ENCODE peak calls at places on chromosomes 13 and 19, in four cellular contexts. One of them, this sample, is unnamed.

GRCh38 chr19:16330368-16330801 is 5.8 kb downstream of the KLF2 start:
- DNase-seq in IMR-90: peak
- DNase-seq in H1: no peak
- DNase-seq in mesendoderm: peak
- DNase-seq in this sample: no peak

GRCh38 chr13:44865722-44866484 is 123.4 kb downstream of the NUFIP1 start:
- DNase-seq in H1: no peak
- DNase-seq in IMR-90: no peak
- DNase-seq in mesendoderm: no peak
- DNase-seq in this sample: no peak

GRCh38 chr13:46179576-46180368 is 2.2 kb downstream of the LCP1 start:
- DNase-seq in mesendoderm: no peak
- DNase-seq in H1: no peak
- DNase-seq in IMR-90: no peak
- DNase-seq in this sample: no peak

GRCh38 chr13:29154390-29154789 is 334.3 kb downstream of the MTUS2 start:
- DNase-seq in H1: no peak
- DNase-seq in mesendoderm: no peak
- DNase-seq in IMR-90: no peak
- DNase-seq in this sample: no peak

GRCh38 chr13:97122381-97122996 is 99.6 kb upstream of the MBNL2 start:
- DNase-seq in IMR-90: peak
- DNase-seq in mesendoderm: no peak
- DNase-seq in H1: no peak
- DNase-seq in this sample: no peak

GRCh38 chr13:42574435-42575311 is 721 bp downstream of the TNFSF11 start:
- DNase-seq in IMR-90: no peak
- DNase-seq in H1: no peak
- DNase-seq in mesendoderm: peak
- DNase-seq in this sample: peak

GRCh38 chr13:39268398-39268797 is 230.1 kb downstream of the NHLRC3 start:
- DNase-seq in IMR-90: no peak
- DNase-seq in H1: no peak
- DNase-seq in mesendoderm: no peak
- DNase-seq in this sample: no peak

GRCh38 chr19:10006335-10006708 is 4.0 kb downstream of the COL5A3 start:
- DNase-seq in mesendoderm: no peak
- DNase-seq in IMR-90: peak
- DNase-seq in H1: no peak
- DNase-seq in this sample: no peak

GRCh38 chr13:93480553-93481106 is 254.0 kb downstream of the GPC6 start:
- DNase-seq in IMR-90: no peak
- DNase-seq in mesendoderm: no peak
- DNase-seq in H1: no peak
- DNase-seq in this sample: no peak

GRCh38 chr13:58953638-58954037 is 1210.1 kb downstream of the DIAPH3 start:
- DNase-seq in mesendoderm: no peak
- DNase-seq in IMR-90: no peak
- DNase-seq in H1: no peak
- DNase-seq in this sample: no peak

GRCh38 chr19:33193269-33193863 is 764 bp upstream of the LRP3 start:
- DNase-seq in IMR-90: no peak
- DNase-seq in mesendoderm: no peak
- DNase-seq in H1: no peak
- DNase-seq in this sample: no peak

GRCh38 chr13:76570485-76570884 is 315.7 kb downstream of the KCTD12 start:
- DNase-seq in IMR-90: no peak
- DNase-seq in mesendoderm: peak
- DNase-seq in H1: no peak
- DNase-seq in this sample: no peak

GRCh38 chr19:51002542-51003311 is 1.3 kb upstream of the KLK8 start:
- DNase-seq in H1: peak
- DNase-seq in mesendoderm: peak
- DNase-seq in IMR-90: no peak
- DNase-seq in this sample: peak

GRCh38 chr19:54136086-54136863 is 1.3 kb upstream of the CNOT3 start:
- DNase-seq in IMR-90: peak
- DNase-seq in mesendoderm: peak
- DNase-seq in H1: no peak
- DNase-seq in this sample: no peak

GRCh38 chr19:54136864-54137113 is 773 bp upstream of the CNOT3 start:
- DNase-seq in H1: no peak
- DNase-seq in IMR-90: no peak
- DNase-seq in mesendoderm: no peak
- DNase-seq in this sample: no peak

GRCh38 chr19:54133957-54134590 is 3.5 kb upstream of the CNOT3 start:
- DNase-seq in mesendoderm: peak
- DNase-seq in H1: peak
- DNase-seq in IMR-90: no peak
- DNase-seq in this sample: no peak

GRCh38 chr19:54129617-54129996 is 8.0 kb upstream of the CNOT3 start:
- DNase-seq in mesendoderm: no peak
- DNase-seq in H1: no peak
- DNase-seq in IMR-90: no peak
- DNase-seq in this sample: no peak

GRCh38 chr19:54133312-54133956 is 4.1 kb upstream of the CNOT3 start:
- DNase-seq in H1: peak
- DNase-seq in IMR-90: no peak
- DNase-seq in mesendoderm: peak
- DNase-seq in this sample: peak
- H4K8ac ChIP-seq in H1: no peak
- H4K8ac ChIP-seq in IMR-90: no peak
- H4K8ac ChIP-seq in mesendoderm: no peak
- H4K8ac ChIP-seq in this sample: peak

GRCh38 chr19:45641274-45642105 is 2.3 kb upstream of the EML2 start:
- DNase-seq in H1: peak
- DNase-seq in IMR-90: peak
- DNase-seq in mesendoderm: peak
- DNase-seq in this sample: peak
- H3K56ac ChIP-seq in H1: peak
- H3K56ac ChIP-seq in IMR-90: no peak
- H3K56ac ChIP-seq in mesendoderm: peak
- H3K56ac ChIP-seq in this sample: no peak

DNA sequence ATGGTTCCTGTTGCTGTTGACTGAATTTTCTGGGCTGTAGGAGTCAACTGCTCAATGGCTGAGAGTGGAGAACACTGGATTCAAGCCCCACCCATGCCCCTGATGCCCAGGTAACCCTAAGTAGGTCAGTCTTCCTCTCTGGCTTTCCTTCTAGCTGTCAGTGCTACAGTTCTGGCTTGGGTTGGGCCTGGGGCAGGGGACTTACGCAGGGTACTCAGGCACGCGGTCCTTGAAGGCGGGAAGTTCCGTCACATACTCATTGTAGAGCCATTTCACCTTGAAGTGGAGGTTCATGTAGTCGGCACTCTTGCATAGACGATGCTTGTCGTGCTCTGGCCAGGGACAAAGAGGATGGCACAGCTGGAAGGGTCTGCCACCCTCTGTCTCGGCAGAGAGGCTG is 55.6 kb downstream of the UNC13A start:
- DNase-seq in IMR-90: no peak
- DNase-seq in H1: no peak
- DNase-seq in mesendoderm: no peak
- DNase-seq in this sample: no peak
- H4K8ac ChIP-seq in IMR-90: no peak
- H4K8ac ChIP-seq in H1: no peak
- H4K8ac ChIP-seq in mesendoderm: no peak
- H4K8ac ChIP-seq in this sample: no peak

GRCh38 chr13:99797716-99798115 is 173.9 kb downstream of the ZIC5 start:
- DNase-seq in mesendoderm: no peak
- DNase-seq in IMR-90: no peak
- DNase-seq in H1: no peak
- DNase-seq in this sample: no peak

GRCh38 chr13:99800951-99801350 is 170.6 kb downstream of the ZIC5 start:
- DNase-seq in IMR-90: no peak
- DNase-seq in H1: no peak
- DNase-seq in mesendoderm: no peak
- DNase-seq in this sample: peak

GRCh38 chr13:99796175-99796819 is 175.3 kb downstream of the ZIC5 start:
- DNase-seq in IMR-90: peak
- DNase-seq in mesendoderm: peak
- DNase-seq in H1: peak
- DNase-seq in this sample: peak

GRCh38 chr13:99800004-99800403 is 171.6 kb downstream of the ZIC5 start:
- DNase-seq in mesendoderm: peak
- DNase-seq in IMR-90: no peak
- DNase-seq in H1: no peak
- DNase-seq in this sample: peak

DNA sequence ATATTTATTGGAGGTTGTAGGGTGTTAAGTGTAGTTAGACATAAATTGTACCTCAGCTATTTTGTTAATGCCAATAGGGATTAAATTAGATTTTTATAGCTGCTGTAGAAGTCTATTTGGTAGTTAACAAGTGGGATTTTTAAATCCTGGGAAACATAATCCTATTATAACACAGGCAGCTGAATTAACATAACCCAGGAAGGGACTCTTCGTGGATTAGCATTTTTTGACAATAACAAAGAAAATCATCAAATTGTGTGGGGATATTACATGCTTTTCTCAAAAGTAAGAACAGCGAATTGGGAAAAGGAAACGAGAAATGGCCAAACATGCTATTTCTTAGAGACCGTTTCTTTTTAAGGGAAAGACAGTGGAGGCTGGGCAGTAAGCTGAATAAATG is 172.8 kb downstream of the ZIC5 start:
- DNase-seq in mesendoderm: no peak
- DNase-seq in H1: no peak
- DNase-seq in IMR-90: no peak
- DNase-seq in this sample: no peak
- H3K56ac ChIP-seq in mesendoderm: no peak
- H3K56ac ChIP-seq in H1: no peak
- H3K56ac ChIP-seq in IMR-90: no peak
- H3K56ac ChIP-seq in this sample: no peak

DNA sequence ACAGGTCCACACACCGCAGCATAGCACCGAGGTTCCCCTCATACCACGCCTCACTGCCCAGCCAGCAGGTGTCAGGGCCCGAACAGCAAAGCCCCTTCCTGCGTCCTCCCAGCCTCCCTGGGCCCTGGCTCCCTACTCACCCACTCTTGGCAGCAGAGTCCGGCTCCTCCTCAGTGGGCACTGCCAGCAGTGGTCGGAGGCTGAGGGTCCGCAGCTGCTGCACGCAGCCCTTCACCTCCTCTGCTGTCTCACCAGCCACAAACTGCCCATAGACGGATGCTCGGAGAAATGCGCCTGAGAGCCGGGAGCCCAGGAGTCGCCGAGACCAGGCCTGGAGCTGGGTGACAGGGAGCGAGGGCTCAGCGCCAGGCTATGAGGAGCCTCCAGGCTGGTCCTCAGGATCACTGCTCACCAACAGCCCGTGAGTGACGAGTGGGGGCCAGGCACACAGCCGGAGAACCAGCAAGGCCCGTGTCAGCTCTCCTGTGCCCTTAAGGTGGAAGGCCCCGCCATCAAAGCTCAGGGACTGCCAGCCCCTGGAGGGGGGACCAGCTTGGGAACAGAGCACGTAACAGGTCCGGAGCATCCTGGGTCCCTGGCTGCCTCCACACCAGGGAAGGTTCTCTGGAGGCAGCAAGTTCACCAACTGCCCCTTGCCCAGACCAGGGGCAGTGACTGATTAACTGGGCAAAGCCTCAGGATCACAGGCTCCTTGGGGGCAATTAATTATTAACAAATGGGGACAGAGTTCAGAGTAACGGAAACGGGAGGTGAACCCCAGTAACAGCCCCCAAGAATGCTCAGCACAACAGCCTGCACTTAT is at the start of gene PRODH2:
- DNase-seq in IMR-90: no peak
- DNase-seq in mesendoderm: no peak
- DNase-seq in H1: no peak
- DNase-seq in this sample: no peak
- H4K8ac ChIP-seq in IMR-90: no peak
- H4K8ac ChIP-seq in mesendoderm: no peak
- H4K8ac ChIP-seq in H1: peak
- H4K8ac ChIP-seq in this sample: no peak

GRCh38 chr13:111118898-111119607 is 3.9 kb downstream of the ARHGEF7 start:
- DNase-seq in mesendoderm: no peak
- DNase-seq in H1: no peak
- DNase-seq in IMR-90: no peak
- DNase-seq in this sample: no peak
- H3K56ac ChIP-seq in mesendoderm: no peak
- H3K56ac ChIP-seq in H1: no peak
- H3K56ac ChIP-seq in IMR-90: no peak
- H3K56ac ChIP-seq in this sample: no peak

GRCh38 chr19:37506387-37507166 is at the start of gene ZNF793:
- DNase-seq in IMR-90: peak
- DNase-seq in H1: peak
- DNase-seq in mesendoderm: peak
- DNase-seq in this sample: peak
- H4K8ac ChIP-seq in IMR-90: peak
- H4K8ac ChIP-seq in H1: peak
- H4K8ac ChIP-seq in mesendoderm: no peak
- H4K8ac ChIP-seq in this sample: no peak

GRCh38 chr19:54245936-54246335 is 3.3 kb upstream of the LILRA6 start:
- DNase-seq in mesendoderm: no peak
- DNase-seq in H1: no peak
- DNase-seq in IMR-90: no peak
- DNase-seq in this sample: no peak

GRCh38 chr19:54252243-54252642 is 4.8 kb downstream of the LILRB5 start:
- DNase-seq in mesendoderm: no peak
- DNase-seq in IMR-90: no peak
- DNase-seq in H1: no peak
- DNase-seq in this sample: no peak

GRCh38 chr19:54252845-54253244 is 4.2 kb downstream of the LILRB5 start:
- DNase-seq in H1: no peak
- DNase-seq in IMR-90: no peak
- DNase-seq in mesendoderm: no peak
- DNase-seq in this sample: no peak

GRCh38 chr19:54248016-54248601 is 5.5 kb upstream of the LILRA6 start:
- DNase-seq in H1: no peak
- DNase-seq in mesendoderm: no peak
- DNase-seq in IMR-90: peak
- DNase-seq in this sample: no peak

DNA sequence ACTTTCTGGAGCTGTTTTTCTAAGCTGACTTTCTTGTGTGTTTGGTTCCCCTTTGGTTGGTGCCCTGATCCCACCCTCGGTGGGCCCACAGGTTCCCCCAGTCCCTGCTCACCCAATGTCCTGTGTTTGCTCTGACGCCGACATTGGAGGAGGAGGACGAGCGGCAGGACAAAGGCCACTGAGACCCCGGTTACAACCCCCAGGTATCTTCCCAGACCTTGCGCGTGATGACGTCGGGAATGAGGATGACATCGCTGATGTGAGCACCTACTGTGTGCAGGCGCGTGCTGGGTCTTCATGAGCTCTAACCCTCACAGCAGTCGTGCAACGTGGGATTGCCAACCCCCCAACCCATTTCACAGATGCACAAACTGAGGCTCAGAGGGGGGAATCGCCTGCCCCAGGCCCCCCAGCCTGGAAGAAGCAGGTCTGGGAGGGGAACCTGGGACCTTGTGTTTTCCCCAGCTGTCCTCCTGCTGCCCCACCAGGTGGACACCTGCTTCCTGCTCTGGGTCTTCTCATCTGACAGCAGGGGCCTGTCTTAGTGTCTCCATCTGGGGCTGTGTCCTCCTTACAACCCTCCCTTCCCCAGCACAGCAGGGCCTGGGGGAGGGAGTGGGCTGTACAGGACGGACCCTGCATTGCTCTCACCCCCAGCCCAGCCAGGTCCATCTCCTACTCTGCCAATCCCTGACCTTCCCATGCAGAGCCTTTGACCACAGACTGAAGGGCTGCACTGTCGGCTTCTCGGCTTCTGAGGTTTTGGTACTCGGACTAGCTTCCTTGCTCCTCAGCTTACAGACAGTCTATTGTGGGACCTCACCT is 4.7 kb upstream of the LILRA6 start:
- DNase-seq in mesendoderm: no peak
- DNase-seq in IMR-90: no peak
- DNase-seq in H1: no peak
- DNase-seq in this sample: no peak
- H3K56ac ChIP-seq in mesendoderm: no peak
- H3K56ac ChIP-seq in IMR-90: no peak
- H3K56ac ChIP-seq in H1: no peak
- H3K56ac ChIP-seq in this sample: no peak